ENCODE peak calls at places on chromosome X, in ten cellular contexts. T is AG04450; L is epithelial cell of prostate; X is prostate gland; O is left ventricle myocardium inferior; B is transverse colon; M is A549; D is CD4-positive, CD25-positive, alpha-beta regulatory T cell; Y is small intestine; C is RWPE1. P is an unnamed sample.

GRCh38 chrX:69179380-69179911 is 14.2 kb upstream of the PJA1 start:
- DNase-seq in T (peak; percentile 1), L (no peak), X (no peak), B (no peak), Y (no peak), C (no peak), D (no peak), O (no peak), M (no peak), P (no peak)

GRCh38 chrX:48958635-48959094 is 1.3 kb upstream of the OTUD5 start:
- DNase-seq in C (no peak), D (no peak), L (peak; percentile 8), Y (peak; percentile 70), X (peak; percentile 6), T (peak; percentile 21), M (peak; percentile 41), B (peak; percentile 47), O (peak; percentile 24), P (peak; percentile 65)

GRCh38 chrX:148265829-148266228 is 234.6 kb upstream of the AFF2 start:
- DNase-seq in L (no peak), M (no peak), Y (no peak), T (no peak), C (no peak), X (no peak), D (no peak), B (no peak), O (no peak), P (no peak)

GRCh38 chrX:46617906-46618305 is 44.3 kb downstream of the CHST7 start:
- DNase-seq in O (no peak), C (no peak), M (no peak), X (no peak), D (no peak), Y (no peak), T (no peak), L (no peak), B (no peak), P (no peak)

GRCh38 chrX:11541510-11541909 is 124.2 kb downstream of the ARHGAP6 start:
- DNase-seq in B (no peak), L (no peak), X (no peak), O (no peak), T (no peak), M (no peak), Y (no peak), C (no peak), D (no peak), P (no peak)

GRCh38 chrX:74420194-74421035 is 878 bp upstream of the SLC16A2 start:
- DNase-seq in M (peak; percentile 60), O (peak; percentile 75), C (peak; percentile 42), L (no peak), X (peak; percentile 56), D (no peak), B (peak; percentile 57), T (peak; percentile 16), Y (peak; percentile 19), P (peak; percentile 11)

GRCh38 chrX:72236841-72237240 is 2.0 kb downstream of the ERCC6L start:
- DNase-seq in D (no peak), M (no peak), X (no peak), C (no peak), O (no peak), Y (no peak), B (no peak), T (no peak), L (no peak), P (no peak)

GRCh38 chrX:29903365-29903764 is 312.0 kb upstream of the MAGEB2 start:
- DNase-seq in B (no peak), C (no peak), L (no peak), T (no peak), D (no peak), Y (no peak), X (no peak), O (no peak), M (no peak), P (no peak)

GRCh38 chrX:70422886-70423336 is at the start of gene GDPD2:
- DNase-seq in Y (peak; percentile 73), T (no peak), L (no peak), C (no peak), B (peak; percentile 38), M (no peak), O (no peak), D (no peak), X (no peak), P (no peak)

DNA sequence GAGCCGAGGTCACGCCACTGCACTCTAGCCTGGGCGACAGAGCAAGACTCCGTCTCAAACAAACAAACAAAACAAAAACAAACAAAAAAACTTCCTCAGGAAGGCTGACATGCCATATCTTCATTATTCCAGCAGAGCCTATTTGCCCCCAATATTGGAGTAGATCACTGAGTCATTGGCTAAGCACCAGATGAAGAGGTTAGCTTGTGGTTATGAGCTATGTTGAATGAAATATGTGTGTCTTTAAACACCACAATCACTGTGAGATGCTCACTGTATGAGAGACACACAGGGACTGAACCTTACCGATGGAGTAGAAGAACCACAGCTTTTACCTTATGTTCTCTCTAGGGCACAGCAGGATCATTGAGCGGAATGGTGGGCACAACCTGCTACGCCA is 122.1 kb upstream of the EOLA2 start:
- DNase-seq in C (no peak), X (no peak), Y (no peak), B (no peak), D (no peak), O (no peak), L (no peak), M (no peak), T (no peak), P (peak; percentile 50)
- H3K27ac ChIP-seq in C (no peak overlapping the region), X (no peak overlapping the region), Y (no peak overlapping the region), B (no peak overlapping the region), D (no peak overlapping the region), O (no peak overlapping the region), L (no peak overlapping the region), M (no peak overlapping the region), T (no peak overlapping the region), P (no peak overlapping the region)

GRCh38 chrX:44828008-44828605 is 15.7 kb upstream of the DUSP21 start:
- DNase-seq in L (peak; percentile 37), X (no peak), D (no peak), T (peak; percentile 47), Y (peak; percentile 21), M (peak; percentile 58), B (no peak), O (no peak), C (peak; percentile 66), P (peak; percentile 80)
- H3K27ac ChIP-seq in L (no peak overlapping the region), X (no peak overlapping the region), D (no peak overlapping the region), T (no peak overlapping the region), Y (no peak overlapping the region), M (no peak overlapping the region), B (no peak overlapping the region), O (no peak overlapping the region), C (no peak overlapping the region), P (no peak overlapping the region)

GRCh38 chrX:120564925-120565324 is 4.2 kb upstream of the CUL4B start:
- DNase-seq in C (no peak), X (no peak), O (no peak), D (no peak), M (no peak), T (no peak), Y (no peak), L (no peak), B (no peak), P (no peak)

GRCh38 chrX:120566817-120567216 is 6.1 kb upstream of the CUL4B start:
- DNase-seq in Y (no peak), C (no peak), M (no peak), T (no peak), D (no peak), X (no peak), L (no peak), O (no peak), B (no peak), P (no peak)

GRCh38 chrX:120568609-120569008 is 7.8 kb upstream of the CUL4B start:
- DNase-seq in M (no peak), C (no peak), O (no peak), Y (no peak), D (no peak), T (no peak), X (no peak), B (no peak), L (no peak), P (no peak)

GRCh38 chrX:120570201-120570600 is 9.4 kb upstream of the CUL4B start:
- DNase-seq in Y (no peak), C (no peak), T (no peak), X (no peak), B (no peak), M (no peak), O (no peak), L (no peak), D (no peak), P (no peak)

GRCh38 chrX:120568047-120568446 is 7.3 kb upstream of the CUL4B start:
- DNase-seq in X (no peak), T (no peak), B (no peak), C (no peak), Y (peak; percentile 44), D (no peak), L (peak; percentile 22), O (no peak), M (no peak), P (no peak)
- H3K27ac ChIP-seq in X (no peak overlapping the region), T (no peak overlapping the region), B (peak overlapping the region; percentile 37), C (no peak overlapping the region), Y (no peak overlapping the region), D (no peak overlapping the region), L (peak overlapping the region; percentile 38), O (no peak overlapping the region), M (no peak overlapping the region), P (no peak overlapping the region)

GRCh38 chrX:154446430-154446829 is 2.5 kb downstream of the FAM50A start:
- DNase-seq in T (no peak), M (no peak), O (no peak), X (no peak), D (no peak), C (no peak), Y (no peak), L (no peak), B (no peak), P (no peak)

GRCh38 chrX:154445776-154446175 is 1.8 kb downstream of the FAM50A start:
- DNase-seq in M (no peak), L (no peak), D (no peak), O (no peak), T (no peak), Y (no peak), X (no peak), B (no peak), C (no peak), P (no peak)

GRCh38 chrX:154444001-154444754 is at the start of gene FAM50A:
- DNase-seq in B (peak; percentile 86), M (peak; percentile 79), O (peak; percentile 87), C (no peak), D (peak; percentile 58), X (peak; percentile 67), L (no peak), T (no peak), Y (peak; percentile 70), P (peak; percentile 26)

GRCh38 chrX:154443479-154443910 is 446 bp upstream of the FAM50A start:
- DNase-seq in Y (no peak), O (no peak), D (no peak), M (no peak), X (no peak), C (no peak), T (no peak), L (no peak), B (no peak), P (no peak)

DNA sequence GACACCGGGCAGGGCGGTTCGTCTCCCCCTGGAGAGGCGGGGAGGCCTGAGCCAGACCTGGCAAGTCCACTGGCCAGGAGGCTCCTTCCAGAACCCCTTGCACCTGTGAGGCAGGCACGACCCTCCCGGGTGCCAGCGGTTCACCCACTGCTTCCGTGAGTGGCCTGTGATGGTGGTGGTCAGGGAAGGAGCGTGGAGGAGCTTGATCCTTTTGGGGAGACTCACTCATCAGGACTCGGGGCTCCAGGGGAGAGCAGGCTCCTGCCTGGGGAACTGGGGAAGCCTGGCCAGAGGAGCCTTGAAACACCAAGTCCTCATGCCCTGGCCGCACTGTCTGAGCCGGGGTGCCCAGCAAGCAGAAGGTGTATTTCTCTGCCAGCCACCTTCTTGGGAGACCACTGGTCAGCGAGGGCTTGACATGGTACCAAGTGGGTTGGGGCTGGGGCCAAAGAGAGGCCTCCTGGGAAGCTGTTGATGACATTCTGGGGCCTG is 860 bp downstream of the FAM50A start:
- DNase-seq in L (no peak), M (no peak), T (no peak), O (no peak), D (no peak), Y (no peak), C (no peak), B (no peak), X (no peak), P (no peak)
- H3K27ac ChIP-seq in L (peak overlapping the region; percentile 47), M (peak overlapping the region; percentile 92), T (no peak overlapping the region), O (peak overlapping the region; percentile 86), D (peak overlapping the region; percentile 73), Y (no peak overlapping the region), C (peak overlapping the region; percentile 85), B (peak overlapping the region; percentile 89), X (peak overlapping the region; percentile 89), P (peak overlapping the region; percentile 58)

P was measured in brain microvascular endothelial cell.